ENCODE peak calls at places on chromosome 5, in five cellular contexts. Q is epithelial cell of esophagus, T is astrocyte, F is A549, Z is astrocyte of the cerebellum. A is an unnamed sample.

GRCh38 chr5:106154280-106154716 is 1516.4 kb downstream of the EFNA5 start:
- DNase-seq in Q (no peak), F (no peak), Z (no peak), T (no peak), A (no peak)

GRCh38 chr5:169416583-169417196 is 115.8 kb upstream of the SLIT3 start:
- DNase-seq in F (no peak), T (peak), Q (peak), Z (peak), A (peak)

GRCh38 chr5:142981475-142981874 is 211.3 kb downstream of the ARHGAP26 start:
- DNase-seq in Q (no peak), F (no peak), T (no peak), Z (no peak), A (no peak)

GRCh38 chr5:23053846-23054245 is 200.7 kb upstream of the CDH12 start:
- DNase-seq in Z (no peak), F (no peak), T (no peak), Q (no peak), A (no peak)

GRCh38 chr5:10478436-10478835 is 36.8 kb downstream of the ROPN1L start:
- DNase-seq in Z (no peak), Q (no peak), F (no peak), T (peak), A (no peak)

GRCh38 chr5:143274952-143275351 is 128.5 kb downstream of the NR3C1 start:
- DNase-seq in F (peak), T (no peak), Z (no peak), Q (peak), A (no peak)

GRCh38 chr5:143030349-143030748 is 260.2 kb downstream of the ARHGAP26 start:
- DNase-seq in T (no peak), Z (no peak), F (no peak), Q (no peak), A (no peak)

GRCh38 chr5:134136221-134136631 is 21.7 kb downstream of the TCF7 start:
- DNase-seq in Z (no peak), T (no peak), Q (no peak), F (no peak), A (no peak)

GRCh38 chr5:9690751-9691150 is 60.6 kb upstream of the TAS2R1 start:
- DNase-seq in F (no peak), Z (no peak), T (no peak), Q (no peak), A (no peak)

GRCh38 chr5:32323741-32324140 is 11.0 kb upstream of the MTMR12 start:
- DNase-seq in Q (no peak), F (no peak), Z (no peak), T (no peak), A (no peak)

GRCh38 chr5:51271261-51271660 is 112.0 kb upstream of the ISL1 start:
- DNase-seq in T (no peak), Q (no peak), F (no peak), Z (no peak), A (no peak)

GRCh38 chr5:29231153-29231552 is 1962.3 kb upstream of the CDH6 start:
- DNase-seq in T (no peak), Q (no peak), Z (no peak), F (no peak), A (no peak)
- H3K4me3 ChIP-seq in T (no peak), Q (no peak), Z (no peak), F (no peak), A (no peak)

DNA sequence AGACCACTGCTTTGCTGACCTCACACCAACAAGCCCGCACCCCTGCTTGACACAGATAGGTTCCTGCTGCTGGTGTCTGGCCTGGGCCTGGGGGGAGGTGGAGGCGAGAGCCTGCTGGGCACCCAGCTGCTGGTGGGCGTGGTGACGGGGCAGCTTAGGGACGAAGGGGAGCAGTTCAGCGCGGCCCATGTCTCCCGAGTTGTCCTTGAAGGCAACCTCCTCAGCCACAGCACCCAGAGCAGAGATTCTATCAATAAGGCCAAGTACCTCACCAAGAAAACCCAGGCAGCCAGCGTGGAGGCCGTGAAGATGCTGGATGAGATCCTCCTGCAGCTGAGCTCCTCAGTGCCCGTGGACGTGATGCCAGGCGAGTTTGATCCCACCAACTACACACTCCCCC is 313.3 kb downstream of the NR2F1-AS1 start:
- DNase-seq in F (no peak), Z (no peak), T (no peak), Q (no peak), A (no peak)
- H3K4me3 ChIP-seq in F (no peak), Z (no peak), T (no peak), Q (no peak), A (no peak)

GRCh38 chr5:178357127-178357526 is 124.5 kb upstream of the PHYKPL start:
- DNase-seq in Q (no peak), T (no peak), F (no peak), Z (no peak), A (no peak)

GRCh38 chr5:178355662-178356061 is 123.1 kb upstream of the PHYKPL start:
- DNase-seq in Z (no peak), T (no peak), F (no peak), Q (peak), A (no peak)

GRCh38 chr5:178357678-178358077 is 125.1 kb upstream of the PHYKPL start:
- DNase-seq in Z (no peak), T (no peak), F (no peak), Q (no peak), A (no peak)

GRCh38 chr5:178353461-178353860 is 120.9 kb upstream of the PHYKPL start:
- DNase-seq in F (no peak), T (no peak), Q (no peak), Z (no peak), A (no peak)

GRCh38 chr5:178356459-178356872 is 123.9 kb upstream of the PHYKPL start:
- DNase-seq in Z (peak), F (no peak), T (no peak), Q (no peak), A (no peak)
- H3K4me3 ChIP-seq in Z (no peak), F (no peak), T (no peak), Q (no peak), A (no peak)

GRCh38 chr5:177443144-177443983 is 3.2 kb upstream of the PRR7 start:
- DNase-seq in F (no peak), Z (no peak), Q (no peak), T (no peak), A (no peak)

GRCh38 chr5:177447066-177447610 is 524 bp downstream of the PRR7 start:
- DNase-seq in F (peak), Q (peak), T (no peak), Z (no peak), A (no peak)

GRCh38 chr5:177446184-177447065 is at the start of gene PRR7:
- DNase-seq in F (peak), Q (peak), T (peak), Z (no peak), A (no peak)

GRCh38 chr5:177444106-177445051 is 2.2 kb upstream of the PRR7 start:
- DNase-seq in T (no peak), F (no peak), Z (no peak), Q (no peak), A (no peak)

GRCh38 chr5:177445052-177446016 is 1.3 kb upstream of the PRR7 start:
- DNase-seq in F (no peak), T (no peak), Z (no peak), Q (no peak), A (no peak)
- H3K4me3 ChIP-seq in F (no peak), T (peak), Z (no peak), Q (no peak), A (peak)

GRCh38 chr5:36066540-36067210 is at the start of gene UGT3A2:
- DNase-seq in F (no peak), Z (no peak), T (no peak), Q (no peak), A (no peak)
- H3K4me3 ChIP-seq in F (no peak), Z (no peak), T (no peak), Q (no peak), A (peak)

DNA sequence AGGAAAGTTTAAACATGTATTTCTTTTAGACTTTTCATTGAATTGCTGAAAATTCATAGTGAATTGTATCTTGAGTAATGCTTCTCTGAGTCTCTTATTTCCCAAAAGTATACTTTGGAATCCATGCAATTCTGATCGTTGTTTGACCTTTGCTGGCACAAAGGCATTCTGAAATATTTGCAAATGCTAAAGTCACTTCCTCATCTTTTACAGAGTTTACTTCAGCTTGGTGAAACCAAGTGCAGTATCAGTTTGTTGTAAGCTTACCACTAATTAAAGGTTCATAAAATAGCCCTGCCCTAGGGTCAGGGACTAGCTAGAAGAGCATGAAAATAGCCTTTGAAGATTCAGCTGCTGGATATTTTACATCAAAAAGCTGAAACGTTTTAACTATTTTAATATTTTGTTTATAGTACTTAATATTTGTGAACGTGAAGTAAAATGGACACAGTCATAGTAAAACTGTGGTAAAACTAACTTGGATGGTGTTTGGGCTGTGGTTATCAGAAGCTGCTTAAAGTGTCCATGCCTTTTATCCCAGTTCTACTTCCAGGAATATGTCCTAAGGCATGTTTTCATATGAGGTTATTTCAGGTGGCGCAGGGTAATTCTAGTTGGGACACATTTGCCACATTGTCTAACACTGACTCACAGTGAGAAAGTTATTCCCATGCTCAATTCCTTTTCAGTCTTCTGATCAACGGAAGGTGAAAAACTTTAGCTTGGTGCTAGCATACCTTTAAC is 45.3 kb downstream of the SLC22A5 start:
- DNase-seq in Z (peak), Q (peak), F (peak), T (peak), A (no peak)
- H3K4me3 ChIP-seq in Z (no peak), Q (no peak), F (no peak), T (no peak), A (no peak)

DNA sequence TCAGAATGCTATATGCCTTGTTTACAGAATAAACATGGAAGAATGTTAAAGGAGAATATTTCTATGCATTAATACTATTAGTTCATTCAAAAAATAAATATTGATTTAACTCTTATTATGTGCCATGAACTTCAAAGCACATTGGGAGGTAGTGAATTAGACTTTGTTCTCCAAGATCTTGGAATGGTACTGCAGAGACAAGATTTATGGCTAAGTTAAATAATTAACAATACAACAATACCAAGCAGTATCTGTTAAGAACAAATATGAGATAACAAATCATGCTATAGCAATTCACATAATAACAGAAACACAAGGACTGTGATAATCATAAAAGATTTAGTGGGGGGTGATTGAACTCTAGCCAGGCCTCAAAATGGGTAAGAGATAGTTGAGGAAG is 11.7 kb downstream of the NMUR2 start:
- DNase-seq in T (no peak), Z (no peak), F (no peak), Q (no peak), A (no peak)
- H3K4me3 ChIP-seq in T (no peak), Z (no peak), F (no peak), Q (no peak), A (no peak)

GRCh38 chr5:19497229-19497815 is 490.7 kb downstream of the CDH18 start:
- DNase-seq in Q (no peak), Z (no peak), T (no peak), F (no peak), A (peak)
- H3K4me3 ChIP-seq in Q (no peak), Z (no peak), T (no peak), F (no peak), A (no peak)

GRCh38 chr5:35789732-35790461 is 66.8 kb upstream of the IL7R start:
- DNase-seq in Q (no peak), Z (no peak), F (no peak), T (peak), A (no peak)
- H3K4me3 ChIP-seq in Q (no peak), Z (no peak), F (no peak), T (no peak), A (no peak)

GRCh38 chr5:122313001-122313402 is 965 bp downstream of the SNCAIP start:
- DNase-seq in Z (no peak), T (peak), F (no peak), Q (peak), A (no peak)
- H3K4me3 ChIP-seq in Z (peak), T (peak), F (no peak), Q (peak), A (peak)